ENCODE peak calls at places on chromosomes 16 and 17, in four cellular contexts. B, Y, P and T are unnamed samples.

GRCh38 chr16:70778901-70779309 is 22.1 kb downstream of the VAC14 start:
- DNase-seq in B (peak; percentile 87), Y (no peak), P (peak; percentile 66), T (peak; percentile 90)

GRCh38 chr16:73389075-73389474 is 341.1 kb upstream of the ZFHX3 start:
- DNase-seq in B (no peak), Y (no peak), P (no peak), T (no peak)

GRCh38 chr17:77602062-77602746 is 356.3 kb upstream of the TNRC6C start:
- DNase-seq in B (peak; percentile 38), Y (no peak), P (peak; percentile 59), T (no peak)

GRCh38 chr16:16038950-16039349 is 89.5 kb downstream of the ABCC1 start:
- DNase-seq in B (no peak), Y (no peak), P (no peak), T (no peak)

GRCh38 chr16:60031751-60032150 is 1297.6 kb upstream of the GOT2 start:
- DNase-seq in B (no peak), Y (no peak), P (no peak), T (no peak)

GRCh38 chr17:3896108-3897099 is 3.6 kb upstream of the CAMKK1 start:
- DNase-seq in B (no peak), Y (no peak), P (no peak), T (no peak)

GRCh38 chr16:52436646-52437645 is 110.0 kb downstream of the TOX3 start:
- DNase-seq in B (no peak), Y (no peak), P (no peak), T (no peak)

GRCh38 chr16:58280846-58281301 is 14.0 kb downstream of the PRSS54 start:
- DNase-seq in B (no peak), Y (no peak), P (no peak), T (no peak)

GRCh38 chr17:80773243-80773991 is 218.2 kb upstream of the CHMP6 start:
- DNase-seq in B (no peak), Y (no peak), P (peak; percentile 78), T (no peak)

GRCh38 chr16:68754117-68754792 is 17.2 kb downstream of the CDH1 start:
- DNase-seq in B (no peak), Y (no peak), P (no peak), T (no peak)

GRCh38 chr16:89422527-89422904 is 67.8 kb downstream of the ANKRD11 start:
- DNase-seq in B (no peak), Y (no peak), P (no peak), T (no peak)

GRCh38 chr16:27195068-27195741 is 8.1 kb upstream of the KDM8 start:
- DNase-seq in B (no peak), Y (no peak), P (peak; percentile 66), T (no peak)

GRCh38 chr17:50871369-50871768 is 5.2 kb upstream of the TOB1 start:
- DNase-seq in B (no peak), Y (no peak), P (no peak), T (no peak)

GRCh38 chr17:48181653-48182052 is 74.1 kb downstream of the SNX11 start:
- DNase-seq in B (no peak), Y (no peak), P (no peak), T (peak; percentile 44)

GRCh38 chr17:50288306-50288705 is 14.0 kb downstream of the TMEM92 start:
- DNase-seq in B (no peak), Y (no peak), P (peak; percentile 59), T (no peak)

GRCh38 chr17:77285594-77286390 is 145.0 kb downstream of the SEC14L1 start:
- DNase-seq in B (no peak), Y (no peak), P (peak; percentile 47), T (no peak)

GRCh38 chr17:68182940-68183551 is 64.8 kb upstream of the AMZ2 start:
- DNase-seq in B (no peak), Y (no peak), P (no peak), T (no peak)

GRCh38 chr17:83203073-83203471 is 123.7 kb downstream of the METRNL start:
- DNase-seq in B (no peak), Y (no peak), P (no peak), T (peak; percentile 3)

GRCh38 chr17:7932949-7933348 is 943 bp downstream of the CNTROB start:
- DNase-seq in B (peak; percentile 46), Y (peak; percentile 69), P (no peak), T (peak; percentile 26)

GRCh38 chr17:77494664-77495435 is 354.1 kb downstream of the SEC14L1 start:
- DNase-seq in B (peak; percentile 91), Y (peak; percentile 84), P (peak; percentile 96), T (peak; percentile 90)

GRCh38 chr16:85462405-85463227 is 150.5 kb upstream of the GSE1 start:
- DNase-seq in B (no peak), Y (peak; percentile 97), P (peak; percentile 86), T (no peak)

GRCh38 chr16:85465328-85466307 is 147.5 kb upstream of the GSE1 start:
- DNase-seq in B (no peak), Y (no peak), P (peak; percentile 90), T (no peak)

GRCh38 chr16:85463228-85463611 is 149.9 kb upstream of the GSE1 start:
- DNase-seq in B (no peak), Y (peak; percentile 78), P (no peak), T (no peak)

GRCh38 chr16:85463672-85464071 is 149.4 kb upstream of the GSE1 start:
- DNase-seq in B (no peak), Y (no peak), P (no peak), T (no peak)

GRCh38 chr16:85464342-85465305 is 148.5 kb upstream of the GSE1 start:
- DNase-seq in B (no peak), Y (no peak), P (no peak), T (no peak)
- TF ChIP-seq TEAD4 in B (no peak), Y (no peak), P (no peak), T (no peak)

DNA sequence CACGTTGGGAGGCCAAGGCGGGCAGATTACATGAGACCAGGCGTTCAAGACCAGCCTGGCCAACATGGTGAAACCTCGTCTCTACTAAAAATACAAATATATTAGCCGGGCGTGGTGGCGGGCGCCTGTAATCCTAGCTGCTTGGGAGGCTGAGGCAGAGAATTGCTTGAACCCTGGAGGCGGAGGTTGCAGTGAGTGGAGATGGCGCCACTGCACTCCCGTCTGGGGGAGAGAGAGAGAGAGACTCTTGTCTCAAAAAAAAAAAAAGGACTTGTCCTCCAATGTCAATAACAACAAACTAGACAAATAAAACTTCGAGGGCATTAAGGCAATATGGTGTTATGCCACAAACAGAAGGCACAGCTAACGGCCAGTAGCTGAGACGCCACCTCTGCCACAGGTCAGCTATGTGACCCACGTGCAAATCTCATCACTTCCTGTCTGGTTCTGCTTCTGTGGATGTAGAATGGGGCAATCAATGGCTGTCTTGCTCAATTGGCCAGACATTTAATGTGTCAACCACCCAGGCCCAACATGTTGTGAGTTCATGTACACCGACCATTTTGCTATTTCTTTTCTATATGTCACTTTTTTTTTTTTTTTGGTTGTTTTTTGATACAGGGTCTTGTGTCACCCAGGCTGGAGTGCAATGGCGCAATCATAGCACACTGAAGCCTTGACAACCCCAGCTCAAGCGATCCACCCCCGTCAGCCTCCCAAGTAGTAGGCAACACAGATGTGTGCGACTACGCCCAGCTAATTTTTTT is 834 bp upstream of the TXNDC11 start:
- DNase-seq in B (no peak), Y (no peak), P (peak; percentile 17), T (no peak)
- TF ChIP-seq TEAD4 in B (no peak), Y (no peak), P (no peak), T (no peak)

GRCh38 chr17:41773190-41773588 is 13.3 kb downstream of the JUP start:
- DNase-seq in B (peak; percentile 57), Y (peak; percentile 26), P (peak; percentile 71), T (peak; percentile 41)

GRCh38 chr17:41771389-41772206 is 14.9 kb downstream of the JUP start:
- DNase-seq in B (no peak), Y (peak; percentile 25), P (no peak), T (no peak)

GRCh38 chr17:41773731-41774193 is 12.7 kb downstream of the JUP start:
- DNase-seq in B (no peak), Y (peak; percentile 24), P (no peak), T (no peak)

GRCh38 chr17:41772586-41773189 is 13.8 kb downstream of the JUP start:
- DNase-seq in B (no peak), Y (no peak), P (no peak), T (no peak)

DNA sequence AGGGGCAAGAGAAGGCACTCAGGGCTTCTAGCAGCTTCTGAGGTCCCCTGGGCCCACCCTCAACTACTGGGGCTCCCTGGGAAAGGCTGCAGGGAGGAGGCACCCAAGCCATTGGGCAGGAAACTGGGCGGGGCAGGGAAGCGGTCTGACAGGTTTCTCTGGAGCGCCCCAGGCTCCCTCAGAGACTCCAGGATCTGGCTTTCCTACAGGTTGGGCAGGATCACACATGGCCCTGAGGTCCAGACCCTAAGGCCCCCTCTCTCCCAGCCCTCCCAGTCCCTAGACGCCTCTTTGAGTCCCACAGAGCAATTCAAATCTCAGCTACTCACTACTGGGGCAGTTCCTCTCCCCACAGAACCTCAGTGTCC is 14.3 kb downstream of the JUP start:
- DNase-seq in B (peak; percentile 64), Y (no peak), P (no peak), T (peak; percentile 71)
- TF ChIP-seq TEAD4 in B (no peak), Y (no peak), P (no peak), T (no peak)

GRCh38 chr16:56122251-56122650 is 69.0 kb upstream of the GNAO1 start:
- DNase-seq in B (no peak), Y (no peak), P (no peak), T (no peak)

GRCh38 chr16:56116577-56116964 is 74.7 kb upstream of the GNAO1 start:
- DNase-seq in B (no peak), Y (no peak), P (no peak), T (no peak)

GRCh38 chr16:56119138-56119537 is 72.2 kb upstream of the GNAO1 start:
- DNase-seq in B (no peak), Y (no peak), P (no peak), T (no peak)

GRCh38 chr16:56121156-56121500 is 70.2 kb upstream of the GNAO1 start:
- DNase-seq in B (no peak), Y (no peak), P (no peak), T (no peak)

GRCh38 chr16:56120447-56121155 is 70.7 kb upstream of the GNAO1 start:
- DNase-seq in B (no peak), Y (no peak), P (peak; percentile 28), T (no peak)
- TF ChIP-seq TEAD4 in B (no peak), Y (no peak), P (no peak), T (no peak)

DNA sequence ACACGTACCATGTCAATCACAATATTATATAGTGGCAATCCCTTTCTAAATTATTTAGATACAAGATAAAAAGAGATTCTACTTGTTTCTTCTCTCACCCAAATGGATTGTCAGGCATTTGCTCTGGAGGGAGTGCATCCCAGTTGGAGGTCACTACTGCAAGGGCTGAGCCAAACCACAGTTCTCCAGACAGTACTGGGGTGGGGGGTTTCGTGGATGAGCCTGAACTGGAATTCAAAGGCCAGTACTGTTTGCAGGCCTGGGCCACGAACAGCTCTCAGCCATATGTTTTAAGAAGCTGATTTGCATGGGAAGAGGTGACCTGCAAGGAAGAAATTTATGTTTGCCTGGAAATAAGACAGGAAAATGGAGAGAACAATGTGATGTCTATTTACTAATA is 314.9 kb downstream of the PMP22 start:
- DNase-seq in B (no peak), Y (no peak), P (no peak), T (no peak)
- TF ChIP-seq TEAD4 in B (no peak), Y (no peak), P (no peak), T (no peak)

GRCh38 chr17:16945513-16946201 is 26.3 kb downstream of the TNFRSF13B start:
- DNase-seq in B (peak; percentile 66), Y (no peak), P (peak; percentile 35), T (peak; percentile 49)

GRCh38 chr17:16943032-16943352 is 28.9 kb downstream of the TNFRSF13B start:
- DNase-seq in B (no peak), Y (no peak), P (no peak), T (no peak)

GRCh38 chr17:16943541-16944333 is 28.2 kb downstream of the TNFRSF13B start:
- DNase-seq in B (peak; percentile 33), Y (no peak), P (no peak), T (no peak)

GRCh38 chr17:16945141-16945493 is 26.8 kb downstream of the TNFRSF13B start:
- DNase-seq in B (no peak), Y (no peak), P (no peak), T (no peak)

GRCh38 chr17:16944334-16945140 is 27.4 kb downstream of the TNFRSF13B start:
- DNase-seq in B (peak; percentile 23), Y (no peak), P (no peak), T (no peak)
- TF ChIP-seq TEAD4 in B (no peak), Y (no peak), P (no peak), T (no peak)